ENCODE peak calls at places on chromosome 16, in four cellular contexts. U is GM12878, D is K562, N is HepG2. A is an unnamed sample.
A peak's percentile ranks its signal among the peaks of the same experiment; 100 is the strongest.

GRCh38 chr16:87487361-87487924 is 5.4 kb downstream of the ZCCHC14 start:
- DNase-seq in D (peak; percentile 41), N (peak; percentile 97), U (no peak), A (peak; percentile 69)

GRCh38 chr16:14109077-14109775 is 38.1 kb downstream of the MRTFB start:
- DNase-seq in U (no peak), N (no peak), D (no peak), A (no peak)

GRCh38 chr16:76265434-76266045 is 11.7 kb upstream of the CNTNAP4 start:
- DNase-seq in D (peak; percentile 27), U (no peak), N (peak; percentile 31), A (peak; percentile 6)

GRCh38 chr16:27792486-27793275 is 242.7 kb downstream of the KATNIP start:
- DNase-seq in N (no peak), U (no peak), D (no peak), A (no peak)

GRCh38 chr16:69610356-69610755 is 44.6 kb downstream of the NFAT5 start:
- DNase-seq in N (no peak), D (no peak), U (no peak), A (no peak)

GRCh38 chr16:56938664-56939513 is 6.9 kb downstream of the HERPUD1 start:
- DNase-seq in N (no peak), U (no peak), D (no peak), A (no peak)

GRCh38 chr16:87581867-87582220 is 20.5 kb upstream of the JPH3 start:
- DNase-seq in U (no peak), N (peak; percentile 39), D (peak; percentile 72), A (peak; percentile 51)

GRCh38 chr16:73071131-73071940 is 23.4 kb upstream of the ZFHX3 start:
- DNase-seq in N (peak; percentile 61), D (no peak), U (no peak), A (no peak)

GRCh38 chr16:66479661-66480264 is 52.7 kb downstream of the BEAN1 start:
- DNase-seq in D (no peak), U (no peak), N (no peak), A (no peak)

GRCh38 chr16:9521749-9522370 is 430.4 kb downstream of the HAPSTR1 start:
- DNase-seq in D (no peak), N (peak; percentile 36), U (no peak), A (no peak)
- TF ChIP-seq REST in D (no peak), N (no peak), U (no peak), A (no peak)

GRCh38 chr16:65224994-65225393 is 103.1 kb upstream of the CDH11 start:
- DNase-seq in D (no peak), U (no peak), N (no peak), A (no peak)

GRCh38 chr16:65224471-65224870 is 102.6 kb upstream of the CDH11 start:
- DNase-seq in N (no peak), D (no peak), U (no peak), A (no peak)

GRCh38 chr16:65223335-65223734 is 101.5 kb upstream of the CDH11 start:
- DNase-seq in N (no peak), D (no peak), U (no peak), A (no peak)

GRCh38 chr16:65225488-65225887 is 103.6 kb upstream of the CDH11 start:
- DNase-seq in N (no peak), D (no peak), U (no peak), A (no peak)

DNA sequence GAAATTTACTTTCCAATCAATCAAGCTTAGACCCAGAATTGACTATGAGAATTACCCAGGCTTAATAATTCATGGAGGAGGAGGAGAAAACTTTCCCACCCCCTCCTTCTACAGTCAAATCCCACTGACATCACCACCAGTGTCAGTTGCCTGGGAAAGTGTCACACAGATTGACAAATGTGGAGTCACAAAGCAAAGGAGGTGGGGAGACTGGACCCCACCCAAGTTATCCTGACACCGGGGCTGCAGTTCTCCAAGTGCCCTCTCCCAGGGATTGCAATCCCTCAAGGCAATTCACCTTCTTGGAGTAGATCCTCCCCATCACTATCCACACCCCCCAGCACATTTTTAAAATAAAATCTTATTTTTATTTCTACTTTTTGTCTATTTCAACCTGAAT is 100.2 kb upstream of the CDH11 start:
- DNase-seq in U (no peak), D (no peak), N (no peak), A (no peak)
- TF ChIP-seq SRF in U (no peak), D (no peak), N (no peak), A (no peak)

GRCh38 chr16:49161191-49161590 is 120.4 kb downstream of the CBLN1 start:
- DNase-seq in D (no peak), N (no peak), U (no peak), A (no peak)

GRCh38 chr16:49158029-49158642 is 123.5 kb downstream of the CBLN1 start:
- DNase-seq in U (no peak), N (peak; percentile 32), D (peak; percentile 60), A (peak; percentile 7)
- TF ChIP-seq REST in U (peak; percentile 99), N (no peak), D (peak; percentile 97), A (peak; percentile 99)

GRCh38 chr16:30649725-30650368 is 913 bp upstream of the PRR14 start:
- DNase-seq in U (no peak), D (no peak), N (no peak), A (no peak)
- TF ChIP-seq SRF in U (no peak), D (no peak), N (no peak), A (no peak)

GRCh38 chr16:30066882-30067583 is 1.5 kb downstream of the ALDOA start:
- DNase-seq in D (no peak), N (no peak), U (no peak), A (no peak)

GRCh38 chr16:30063893-30064745 is 1.4 kb upstream of the ALDOA start:
- DNase-seq in U (peak; percentile 53), D (peak; percentile 73), N (peak; percentile 84), A (no peak)

GRCh38 chr16:30064746-30065111 is 831 bp upstream of the ALDOA start:
- DNase-seq in U (no peak), D (no peak), N (no peak), A (no peak)

GRCh38 chr16:30065943-30066881 is 652 bp downstream of the ALDOA start:
- DNase-seq in U (no peak), D (peak; percentile 73), N (no peak), A (no peak)

DNA sequence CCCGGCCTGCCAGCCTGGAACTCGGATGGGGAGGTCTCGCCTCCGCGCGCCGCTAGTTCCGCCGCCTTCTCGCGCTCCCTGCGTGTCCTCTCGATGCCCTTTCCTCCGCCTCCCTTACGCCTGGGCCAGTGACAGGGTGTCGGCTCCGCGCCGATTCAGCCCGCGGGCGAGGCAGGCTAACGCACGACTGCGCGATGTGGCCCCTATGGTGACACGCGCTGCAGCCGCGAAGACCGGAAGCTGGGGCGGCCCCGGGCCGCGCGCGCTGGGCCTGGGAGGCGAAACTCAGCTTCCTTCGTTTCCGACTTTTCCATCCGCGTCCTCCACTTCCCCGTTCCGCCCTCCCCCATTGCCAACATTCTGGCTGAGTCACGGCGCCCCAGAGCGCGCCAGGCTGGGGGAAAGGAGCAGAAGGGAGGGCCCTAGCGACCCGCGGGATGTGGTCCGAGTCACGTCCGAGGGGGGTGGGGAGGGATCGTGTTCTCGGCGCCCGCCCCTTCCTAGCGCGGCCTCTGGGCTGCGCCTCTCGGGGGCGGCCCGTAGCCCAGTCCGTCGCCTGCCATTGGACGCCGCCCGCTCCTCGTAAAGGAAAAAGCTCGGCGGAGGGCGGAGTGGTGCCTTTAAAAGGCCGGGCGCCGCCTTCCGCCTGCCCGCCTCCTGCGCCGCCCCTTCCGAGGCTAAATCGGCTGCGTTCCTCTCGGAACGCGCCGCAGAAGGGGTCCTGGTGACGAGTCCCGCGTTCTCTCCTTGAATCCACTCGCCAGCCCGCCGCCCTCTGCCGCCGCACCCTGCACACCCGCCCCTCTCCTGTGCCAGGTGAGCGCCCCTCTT is at the start of gene ALDOA:
- DNase-seq in D (peak; percentile 88), U (peak; percentile 86), N (peak; percentile 96), A (peak; percentile 93)
- TF ChIP-seq REST in D (peak; percentile 79), U (no peak), N (no peak), A (no peak)

DNA sequence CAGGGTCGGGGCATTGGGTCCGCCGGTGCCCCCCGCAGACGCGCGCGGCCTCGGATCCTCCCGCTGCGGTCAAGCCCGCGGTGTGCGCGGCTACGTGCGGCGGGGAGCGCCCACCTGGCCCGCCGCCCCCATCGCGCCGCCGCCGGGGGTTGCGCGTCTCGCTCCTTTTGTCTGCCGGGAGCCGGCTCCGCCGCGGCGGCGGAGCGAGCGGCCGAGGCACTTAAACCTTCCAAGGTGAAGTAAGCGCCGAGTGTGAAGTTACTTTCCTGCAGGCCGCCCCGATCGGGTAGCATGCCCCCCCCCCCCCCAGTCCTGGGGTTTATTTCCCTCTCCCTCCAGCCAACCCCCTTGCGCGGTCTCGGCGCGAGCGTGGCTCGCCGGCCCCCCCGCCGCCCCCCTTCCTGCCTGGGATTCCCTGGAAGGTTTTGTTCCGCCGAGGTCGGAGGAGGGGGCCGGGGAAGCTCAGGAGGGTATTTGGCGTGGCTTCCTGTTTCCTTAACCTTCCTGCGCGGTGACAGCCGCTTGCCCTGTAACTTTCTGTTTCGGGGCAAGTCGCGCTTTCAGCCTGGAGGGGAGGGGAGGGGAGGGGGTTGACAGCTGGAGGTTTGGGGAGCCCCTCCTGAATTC is 56.6 kb upstream of the GSE1 start:
- DNase-seq in N (no peak), U (no peak), D (peak; percentile 69), A (no peak)
- TF ChIP-seq SRF in N (no peak), U (no peak), D (no peak), A (no peak)

A was measured in HCT116.